ENCODE peak calls at places on chromosome 1, in six cellular contexts. K is endothelial cell of umbilical vein, X is tibial nerve, A is Peyer's patch, L is activated B cell treated with CpG ODN at 0.5 μM for 24 hours, V is fibroblast of pulmonary artery. S is an unnamed sample.

GRCh38 chr1:173255214-173255813 is 48.2 kb upstream of the TNFSF4 start:
- DNase-seq in K (peak), X (peak), A (no peak), L (no peak), V (peak), S (no peak)

GRCh38 chr1:196609114-196609737 is 986 bp upstream of the KCNT2 start:
- DNase-seq in K (no peak), X (no peak), A (no peak), L (no peak), V (no peak), S (no peak)

GRCh38 chr1:45617618-45618017 is 6.2 kb downstream of the CCDC17 start:
- DNase-seq in K (peak), X (no peak), A (no peak), L (no peak), V (peak), S (no peak)

GRCh38 chr1:100364731-100365130 is 12.4 kb downstream of the CDC14A start:
- DNase-seq in K (no peak), X (no peak), A (no peak), L (no peak), V (no peak), S (no peak)

GRCh38 chr1:1304331-1305299 is 3.1 kb downstream of the ACAP3 start:
- DNase-seq in K (no peak), X (peak), A (peak), L (no peak), V (peak), S (peak)

GRCh38 chr1:12556368-12556930 is 61.6 kb downstream of the DHRS3 start:
- DNase-seq in K (no peak), X (peak), A (no peak), L (no peak), V (peak), S (no peak)

GRCh38 chr1:10965621-10966226 is 46.7 kb upstream of the TARDBP start:
- DNase-seq in K (no peak), X (no peak), A (peak), L (no peak), V (no peak), S (no peak)

GRCh38 chr1:225410036-225410435 is 17.8 kb downstream of the LBR start:
- DNase-seq in K (no peak), X (no peak), A (no peak), L (no peak), V (no peak), S (no peak)

GRCh38 chr1:212727386-212728181 is 27.9 kb upstream of the BATF3 start:
- DNase-seq in K (no peak), X (no peak), A (no peak), L (no peak), V (peak), S (no peak)

GRCh38 chr1:47931395-47931794 is 65.8 kb downstream of the TRABD2B start:
- DNase-seq in K (peak), X (no peak), A (no peak), L (no peak), V (no peak), S (no peak)

GRCh38 chr1:105544475-105544874 is 1512.0 kb upstream of the PRMT6 start:
- DNase-seq in K (no peak), X (no peak), A (no peak), L (no peak), V (peak), S (no peak)

GRCh38 chr1:41313661-41314131 is 47.5 kb upstream of the FOXO6 start:
- DNase-seq in K (peak), X (no peak), A (no peak), L (no peak), V (peak), S (no peak)

GRCh38 chr1:116408803-116409720 is 36.0 kb downstream of the ATP1A1 start:
- DNase-seq in K (no peak), X (no peak), A (no peak), L (no peak), V (no peak), S (no peak)

GRCh38 chr1:154546264-154547043 is 12.0 kb downstream of the UBE2Q1 start:
- DNase-seq in K (peak), X (no peak), A (peak), L (peak), V (peak), S (peak)

GRCh38 chr1:47682198-47682597 is 244.4 kb downstream of the FOXD2 start:
- DNase-seq in K (no peak), X (no peak), A (no peak), L (no peak), V (no peak), S (no peak)

GRCh38 chr1:101520302-101520701 is 283.5 kb downstream of the S1PR1 start:
- DNase-seq in K (peak), X (no peak), A (no peak), L (no peak), V (peak), S (no peak)

GRCh38 chr1:48069662-48070432 is 72.7 kb upstream of the TRABD2B start:
- DNase-seq in K (no peak), X (peak), A (no peak), L (no peak), V (peak), S (no peak)

GRCh38 chr1:44698138-44698537 is 23.6 kb downstream of the ARMH1 start:
- DNase-seq in K (no peak), X (no peak), A (no peak), L (no peak), V (no peak), S (no peak)

GRCh38 chr1:99005142-99005491 is 456 bp upstream of the PLPPR5 start:
- DNase-seq in K (no peak), X (no peak), A (no peak), L (no peak), V (no peak), S (peak)

GRCh38 chr1:113455374-113455773 is 65.1 kb downstream of the MAGI3 start:
- DNase-seq in K (no peak), X (no peak), A (no peak), L (no peak), V (peak), S (no peak)

GRCh38 chr1:22579541-22580155 is 16.4 kb downstream of the EPHA8 start:
- DNase-seq in K (no peak), X (no peak), A (no peak), L (no peak), V (no peak), S (no peak)

GRCh38 chr1:212608956-212609700 is 567 bp downstream of the ATF3 start:
- DNase-seq in K (peak), X (peak), A (peak), L (peak), V (peak), S (no peak)

GRCh38 chr1:33846861-33847260 is 17.0 kb upstream of the HMGB4 start:
- DNase-seq in K (no peak), X (no peak), A (no peak), L (no peak), V (no peak), S (no peak)

GRCh38 chr1:184610872-184611614 is 143.6 kb downstream of the EDEM3 start:
- DNase-seq in K (peak), X (no peak), A (no peak), L (no peak), V (no peak), S (no peak)

GRCh38 chr1:162612606-162613400 is 19.5 kb upstream of the DDR2 start:
- DNase-seq in K (peak), X (peak), A (no peak), L (no peak), V (peak), S (no peak)

GRCh38 chr1:27522148-27522859 is 32.3 kb upstream of the WASF2 start:
- DNase-seq in K (peak), X (no peak), A (peak), L (no peak), V (no peak), S (no peak)

GRCh38 chr1:199290186-199290585 is 651.3 kb downstream of the PTPRC start:
- DNase-seq in K (peak), X (no peak), A (no peak), L (no peak), V (peak), S (no peak)

GRCh38 chr1:224106568-224107281 is 7.2 kb upstream of the FBXO28 start:
- DNase-seq in K (peak), X (no peak), A (no peak), L (no peak), V (peak), S (no peak)

GRCh38 chr1:180956028-180956640 is 43.4 kb downstream of the KIAA1614 start:
- DNase-seq in K (no peak), X (no peak), A (no peak), L (no peak), V (no peak), S (no peak)

GRCh38 chr1:181479137-181479745 is 4.1 kb upstream of the CACNA1E start:
- DNase-seq in K (peak), X (peak), A (no peak), L (no peak), V (peak), S (no peak)

GRCh38 chr1:41739061-41739955 is 179.4 kb downstream of the HIVEP3 start:
- DNase-seq in K (peak), X (peak), A (peak), L (peak), V (peak), S (no peak)

GRCh38 chr1:41171266-41171874 is 70.7 kb downstream of the SCMH1 start:
- DNase-seq in K (no peak), X (no peak), A (no peak), L (no peak), V (no peak), S (no peak)

GRCh38 chr1:1598051-1598719 is 1.8 kb downstream of the FNDC10 start:
- DNase-seq in K (no peak), X (no peak), A (no peak), L (no peak), V (no peak), S (no peak)

GRCh38 chr1:228081144-228081543 is 1.4 kb upstream of the ARF1 start:
- DNase-seq in K (no peak), X (no peak), A (no peak), L (no peak), V (no peak), S (no peak)

GRCh38 chr1:202575906-202576653 is 134.2 kb downstream of the SYT2 start:
- DNase-seq in K (peak), X (no peak), A (no peak), L (no peak), V (peak), S (no peak)

GRCh38 chr1:229689273-229689672 is 63.2 kb downstream of the URB2 start:
- DNase-seq in K (no peak), X (no peak), A (no peak), L (no peak), V (no peak), S (no peak)

GRCh38 chr1:85799734-85800133 is 91.5 kb upstream of the ZNHIT6 start:
- DNase-seq in K (no peak), X (no peak), A (no peak), L (no peak), V (no peak), S (no peak)

GRCh38 chr1:52424757-52425265 is 20.4 kb downstream of the PRPF38A start:
- DNase-seq in K (no peak), X (no peak), A (no peak), L (no peak), V (no peak), S (no peak)

GRCh38 chr1:222634180-222635013 is 16.5 kb downstream of the MIA3 start:
- DNase-seq in K (peak), X (peak), A (peak), L (no peak), V (peak), S (no peak)

GRCh38 chr1:210360852-210361477 is 32.3 kb downstream of the HHAT start:
- DNase-seq in K (peak), X (peak), A (no peak), L (no peak), V (peak), S (no peak)
- TF ChIP-seq CTCF in K (peak), X (peak), A (peak), L (no peak), V (peak), S (peak)

DNA sequence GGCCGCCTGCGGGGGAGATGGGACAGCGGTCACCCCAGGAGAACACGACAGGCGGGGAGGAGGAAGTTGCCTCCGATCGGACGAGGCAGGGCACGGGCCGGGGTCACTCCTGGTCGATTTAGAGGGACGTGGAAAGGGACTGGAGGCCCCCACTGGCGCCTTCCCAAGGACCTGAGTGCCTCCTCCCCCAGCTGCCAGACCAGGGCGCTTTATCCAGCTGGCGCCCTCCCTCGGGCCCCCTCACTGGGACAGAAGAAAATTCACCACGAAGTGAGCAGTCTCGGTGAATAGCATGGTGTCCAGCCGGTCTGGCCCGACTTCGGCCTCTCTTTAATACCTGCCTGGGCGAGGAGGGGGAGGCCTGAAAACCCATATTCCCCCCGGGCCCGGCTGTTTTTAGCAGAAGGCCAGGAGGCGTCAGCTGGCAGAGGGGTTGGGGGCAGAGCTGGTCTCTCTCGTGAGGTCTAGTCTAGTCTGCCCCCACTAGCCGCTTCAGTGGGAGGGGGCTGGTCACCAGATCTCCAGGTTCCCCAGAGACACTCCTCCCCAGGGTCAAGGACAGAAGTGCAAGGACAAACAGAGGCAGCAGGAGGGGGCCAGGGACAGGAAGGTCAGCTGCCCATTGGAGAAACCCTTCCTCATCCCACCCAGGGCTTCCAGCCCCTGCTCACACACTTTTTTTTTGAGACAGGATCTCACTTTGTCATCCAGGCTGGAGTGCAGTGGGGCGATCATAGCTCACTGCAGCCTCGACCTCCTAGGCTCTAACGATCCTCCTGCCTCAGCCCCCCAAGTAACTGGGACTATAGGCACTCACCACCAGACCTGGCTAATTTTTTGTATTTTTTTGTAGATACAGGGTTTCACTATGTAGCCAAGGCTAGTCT is 10.2 kb downstream of the FAM229A start:
- DNase-seq in K (peak), X (peak), A (no peak), L (no peak), V (peak), S (no peak)
- TF ChIP-seq CTCF in K (no peak), X (no peak), A (no peak), L (no peak), V (no peak), S (no peak)

DNA sequence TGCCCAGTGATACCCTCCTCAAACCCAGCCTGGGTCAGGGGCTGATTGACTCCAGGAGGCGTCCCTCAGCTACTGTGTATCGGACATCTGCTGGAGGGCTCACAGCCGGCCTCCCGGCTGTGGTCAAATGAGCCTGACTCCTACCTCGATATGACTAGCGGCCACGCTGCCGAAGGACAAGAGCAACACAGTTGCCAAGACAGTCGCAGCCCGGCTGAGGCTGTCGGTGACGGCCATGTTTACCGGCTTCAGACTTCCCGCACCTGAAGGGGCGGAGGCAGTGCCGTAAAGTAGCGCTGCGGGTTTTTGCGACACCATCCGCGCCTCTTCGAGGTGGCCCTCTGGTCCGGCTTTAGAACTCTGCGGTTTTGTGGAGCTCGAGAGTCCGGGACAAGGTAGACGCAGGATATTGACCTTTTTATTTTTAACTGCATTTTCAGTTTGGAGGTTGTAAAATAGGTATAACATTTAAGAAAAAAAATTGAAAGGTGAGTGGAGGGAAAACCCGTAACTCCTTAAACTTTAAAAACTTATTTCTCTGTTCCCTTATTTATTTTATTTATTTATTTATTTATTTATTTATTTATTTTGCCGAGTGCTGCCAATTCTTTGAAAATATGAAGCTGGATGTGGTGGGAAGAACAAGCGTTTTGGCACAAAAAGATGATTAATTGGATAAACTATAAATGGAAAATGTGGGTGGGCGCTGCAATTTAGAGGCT is at the start of gene PIGK:
- DNase-seq in K (peak), X (peak), A (peak), L (peak), V (peak), S (peak)
- TF ChIP-seq CTCF in K (no peak), X (no peak), A (no peak), L (no peak), V (no peak), S (no peak)

GRCh38 chr1:28790384-28791035 is 21.5 kb upstream of the OPRD1 start:
- DNase-seq in K (no peak), X (no peak), A (no peak), L (no peak), V (no peak), S (no peak)

GRCh38 chr1:28796321-28797213 is 15.4 kb upstream of the OPRD1 start:
- DNase-seq in K (no peak), X (no peak), A (no peak), L (no peak), V (no peak), S (no peak)

GRCh38 chr1:28789412-28789811 is 22.6 kb upstream of the OPRD1 start:
- DNase-seq in K (no peak), X (no peak), A (no peak), L (no peak), V (no peak), S (no peak)

GRCh38 chr1:28789816-28790215 is 22.2 kb upstream of the OPRD1 start:
- DNase-seq in K (no peak), X (no peak), A (no peak), L (no peak), V (no peak), S (no peak)

GRCh38 chr1:28792644-28793121 is 19.3 kb upstream of the OPRD1 start:
- DNase-seq in K (no peak), X (no peak), A (no peak), L (no peak), V (no peak), S (no peak)
- TF ChIP-seq CTCF in K (no peak), X (no peak), A (no peak), L (no peak), V (no peak), S (peak)

DNA sequence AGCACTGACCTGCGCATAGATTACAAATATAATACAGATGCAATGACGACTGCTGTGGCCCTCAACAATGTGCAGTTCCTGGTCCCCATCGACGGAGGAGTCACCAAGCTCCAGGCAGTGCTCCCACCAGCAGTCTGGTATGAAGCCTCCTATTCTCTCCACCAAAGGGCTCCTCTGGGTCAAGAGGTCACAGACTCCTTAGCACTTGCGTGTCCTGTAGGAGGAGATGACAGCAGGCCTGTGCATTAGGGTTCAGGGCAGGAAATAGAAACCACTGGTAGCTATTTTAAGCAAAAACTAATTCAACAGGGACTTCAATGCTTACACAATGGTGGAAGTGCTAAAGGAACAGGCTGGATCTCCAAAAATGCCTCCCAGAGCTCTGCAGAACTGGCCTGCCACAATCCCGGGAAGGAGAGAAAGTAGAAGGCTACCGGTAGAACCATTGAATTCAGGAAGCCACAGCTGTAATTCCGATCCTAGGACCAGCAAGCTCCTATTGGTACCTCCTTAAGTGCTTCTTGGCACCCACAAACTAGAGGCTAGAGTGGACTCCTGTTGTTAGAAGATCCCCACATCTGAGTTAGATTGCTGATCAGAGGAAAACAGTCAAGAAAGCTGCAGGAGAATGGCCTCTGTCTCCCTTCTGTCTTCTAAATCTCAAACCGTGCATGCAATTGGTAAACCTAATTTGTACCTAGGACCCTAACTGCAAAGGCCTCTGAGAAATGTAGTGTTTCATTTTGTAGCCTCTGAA is 12.7 kb upstream of the DYNLT5 start:
- DNase-seq in K (no peak), X (no peak), A (no peak), L (no peak), V (no peak), S (no peak)
- TF ChIP-seq CTCF in K (no peak), X (no peak), A (no peak), L (no peak), V (no peak), S (no peak)